ENCODE peak calls at places on chromosomes 5 and 9, in eight cellular contexts. One of them, this sample, is unnamed.

GRCh38 chr5:139668064-139668880 is 20.1 kb downstream of the CXXC5 start:
- DNase-seq in GM23248: peak; percentile 72
- DNase-seq in nephron progenitor cell: no peak
- DNase-seq in stimulated activated CD4-positive, alpha-beta T cell treated with anti-CD3 and anti-CD28 coated beads, Interleukin-15, amount 100 ng/mL, for 24 hours: peak; percentile 52
- DNase-seq in NCI-H1092: no peak
- DNase-seq in Right ventricle myocardium inferior: no peak
- DNase-seq in AG10803: peak; percentile 54
- DNase-seq in hippocampal formation: no peak
- DNase-seq in this sample: peak; percentile 78

GRCh38 chr5:145531038-145531734 is 304.0 kb downstream of the PRELID2 start:
- DNase-seq in hippocampal formation: no peak
- DNase-seq in GM23248: peak; percentile 56
- DNase-seq in AG10803: peak; percentile 72
- DNase-seq in NCI-H1092: no peak
- DNase-seq in stimulated activated CD4-positive, alpha-beta T cell treated with anti-CD3 and anti-CD28 coated beads, Interleukin-15, amount 100 ng/mL, for 24 hours: no peak
- DNase-seq in nephron progenitor cell: no peak
- DNase-seq in Right ventricle myocardium inferior: no peak
- DNase-seq in this sample: no peak

GRCh38 chr5:56569576-56569975 is 245.8 kb upstream of the MAP3K1 start:
- DNase-seq in Right ventricle myocardium inferior: no peak
- DNase-seq in nephron progenitor cell: no peak
- DNase-seq in hippocampal formation: no peak
- DNase-seq in NCI-H1092: no peak
- DNase-seq in AG10803: peak; percentile 63
- DNase-seq in GM23248: peak; percentile 59
- DNase-seq in stimulated activated CD4-positive, alpha-beta T cell treated with anti-CD3 and anti-CD28 coated beads, Interleukin-15, amount 100 ng/mL, for 24 hours: no peak
- DNase-seq in this sample: no peak

GRCh38 chr5:99949969-99950524 is 585.1 kb upstream of the FAM174A start:
- DNase-seq in hippocampal formation: no peak
- DNase-seq in Right ventricle myocardium inferior: no peak
- DNase-seq in nephron progenitor cell: no peak
- DNase-seq in stimulated activated CD4-positive, alpha-beta T cell treated with anti-CD3 and anti-CD28 coated beads, Interleukin-15, amount 100 ng/mL, for 24 hours: no peak
- DNase-seq in AG10803: no peak
- DNase-seq in NCI-H1092: no peak
- DNase-seq in GM23248: no peak
- DNase-seq in this sample: no peak

GRCh38 chr5:53011233-53011632 is 22.1 kb downstream of the ITGA2 start:
- DNase-seq in nephron progenitor cell: no peak
- DNase-seq in stimulated activated CD4-positive, alpha-beta T cell treated with anti-CD3 and anti-CD28 coated beads, Interleukin-15, amount 100 ng/mL, for 24 hours: no peak
- DNase-seq in hippocampal formation: no peak
- DNase-seq in Right ventricle myocardium inferior: no peak
- DNase-seq in NCI-H1092: no peak
- DNase-seq in AG10803: no peak
- DNase-seq in GM23248: no peak
- DNase-seq in this sample: no peak

GRCh38 chr5:157511656-157512644 is 51.9 kb downstream of the NIPAL4 start:
- DNase-seq in AG10803: peak; percentile 98
- DNase-seq in stimulated activated CD4-positive, alpha-beta T cell treated with anti-CD3 and anti-CD28 coated beads, Interleukin-15, amount 100 ng/mL, for 24 hours: peak; percentile 62
- DNase-seq in GM23248: peak; percentile 99
- DNase-seq in Right ventricle myocardium inferior: peak; percentile 95
- DNase-seq in NCI-H1092: no peak
- DNase-seq in hippocampal formation: peak; percentile 38
- DNase-seq in nephron progenitor cell: no peak
- DNase-seq in this sample: no peak

GRCh38 chr5:160545832-160546231 is 124.2 kb downstream of the PTTG1 start:
- DNase-seq in NCI-H1092: no peak
- DNase-seq in hippocampal formation: no peak
- DNase-seq in GM23248: no peak
- DNase-seq in stimulated activated CD4-positive, alpha-beta T cell treated with anti-CD3 and anti-CD28 coated beads, Interleukin-15, amount 100 ng/mL, for 24 hours: no peak
- DNase-seq in Right ventricle myocardium inferior: no peak
- DNase-seq in AG10803: no peak
- DNase-seq in nephron progenitor cell: no peak
- DNase-seq in this sample: no peak

GRCh38 chr5:129378961-129379360 is 81.1 kb upstream of the ADAMTS19 start:
- DNase-seq in hippocampal formation: no peak
- DNase-seq in Right ventricle myocardium inferior: no peak
- DNase-seq in nephron progenitor cell: no peak
- DNase-seq in GM23248: no peak
- DNase-seq in NCI-H1092: no peak
- DNase-seq in stimulated activated CD4-positive, alpha-beta T cell treated with anti-CD3 and anti-CD28 coated beads, Interleukin-15, amount 100 ng/mL, for 24 hours: no peak
- DNase-seq in AG10803: no peak
- DNase-seq in this sample: no peak

GRCh38 chr9:95085861-95086563 is 231.5 kb downstream of the FANCC start:
- DNase-seq in stimulated activated CD4-positive, alpha-beta T cell treated with anti-CD3 and anti-CD28 coated beads, Interleukin-15, amount 100 ng/mL, for 24 hours: no peak
- DNase-seq in hippocampal formation: no peak
- DNase-seq in Right ventricle myocardium inferior: no peak
- DNase-seq in AG10803: no peak
- DNase-seq in NCI-H1092: no peak
- DNase-seq in nephron progenitor cell: no peak
- DNase-seq in GM23248: no peak
- DNase-seq in this sample: no peak

GRCh38 chr5:37773809-37774208 is 66.0 kb downstream of the GDNF start:
- DNase-seq in stimulated activated CD4-positive, alpha-beta T cell treated with anti-CD3 and anti-CD28 coated beads, Interleukin-15, amount 100 ng/mL, for 24 hours: no peak
- DNase-seq in AG10803: no peak
- DNase-seq in GM23248: no peak
- DNase-seq in hippocampal formation: no peak
- DNase-seq in NCI-H1092: no peak
- DNase-seq in Right ventricle myocardium inferior: no peak
- DNase-seq in nephron progenitor cell: no peak
- DNase-seq in this sample: no peak

GRCh38 chr5:55218966-55219365 is 8.1 kb downstream of the MCIDAS start:
- DNase-seq in AG10803: no peak
- DNase-seq in stimulated activated CD4-positive, alpha-beta T cell treated with anti-CD3 and anti-CD28 coated beads, Interleukin-15, amount 100 ng/mL, for 24 hours: no peak
- DNase-seq in GM23248: no peak
- DNase-seq in Right ventricle myocardium inferior: no peak
- DNase-seq in nephron progenitor cell: no peak
- DNase-seq in NCI-H1092: no peak
- DNase-seq in hippocampal formation: no peak
- DNase-seq in this sample: no peak

GRCh38 chr9:6805532-6805931 is 47.8 kb downstream of the KDM4C start:
- DNase-seq in stimulated activated CD4-positive, alpha-beta T cell treated with anti-CD3 and anti-CD28 coated beads, Interleukin-15, amount 100 ng/mL, for 24 hours: no peak
- DNase-seq in hippocampal formation: no peak
- DNase-seq in nephron progenitor cell: no peak
- DNase-seq in Right ventricle myocardium inferior: no peak
- DNase-seq in AG10803: peak; percentile 70
- DNase-seq in GM23248: peak; percentile 80
- DNase-seq in NCI-H1092: no peak
- DNase-seq in this sample: no peak

GRCh38 chr5:35856186-35857003 is at the start of gene IL7R:
- DNase-seq in NCI-H1092: no peak
- DNase-seq in GM23248: peak; percentile 39
- DNase-seq in hippocampal formation: no peak
- DNase-seq in nephron progenitor cell: no peak
- DNase-seq in AG10803: peak; percentile 34
- DNase-seq in stimulated activated CD4-positive, alpha-beta T cell treated with anti-CD3 and anti-CD28 coated beads, Interleukin-15, amount 100 ng/mL, for 24 hours: no peak
- DNase-seq in Right ventricle myocardium inferior: no peak
- DNase-seq in this sample: no peak

GRCh38 chr9:135136481-135136880 is 49.0 kb downstream of the OLFM1 start:
- DNase-seq in GM23248: no peak
- DNase-seq in nephron progenitor cell: no peak
- DNase-seq in hippocampal formation: no peak
- DNase-seq in Right ventricle myocardium inferior: peak; percentile 30
- DNase-seq in AG10803: no peak
- DNase-seq in stimulated activated CD4-positive, alpha-beta T cell treated with anti-CD3 and anti-CD28 coated beads, Interleukin-15, amount 100 ng/mL, for 24 hours: no peak
- DNase-seq in NCI-H1092: no peak
- DNase-seq in this sample: no peak

GRCh38 chr5:149853019-149853648 is 91.5 kb downstream of the PDE6A start:
- DNase-seq in GM23248: peak; percentile 83
- DNase-seq in nephron progenitor cell: peak; percentile 79
- DNase-seq in Right ventricle myocardium inferior: no peak
- DNase-seq in hippocampal formation: peak; percentile 55
- DNase-seq in AG10803: peak; percentile 69
- DNase-seq in stimulated activated CD4-positive, alpha-beta T cell treated with anti-CD3 and anti-CD28 coated beads, Interleukin-15, amount 100 ng/mL, for 24 hours: peak; percentile 63
- DNase-seq in NCI-H1092: no peak
- DNase-seq in this sample: peak; percentile 74

GRCh38 chr9:73054091-73054490 is 97.6 kb upstream of the ANXA1 start:
- DNase-seq in nephron progenitor cell: no peak
- DNase-seq in hippocampal formation: no peak
- DNase-seq in AG10803: no peak
- DNase-seq in Right ventricle myocardium inferior: no peak
- DNase-seq in GM23248: no peak
- DNase-seq in stimulated activated CD4-positive, alpha-beta T cell treated with anti-CD3 and anti-CD28 coated beads, Interleukin-15, amount 100 ng/mL, for 24 hours: no peak
- DNase-seq in NCI-H1092: no peak
- DNase-seq in this sample: no peak

GRCh38 chr5:1282139-1282992 is 12.5 kb downstream of the TERT start:
- DNase-seq in hippocampal formation: no peak
- DNase-seq in NCI-H1092: no peak
- DNase-seq in stimulated activated CD4-positive, alpha-beta T cell treated with anti-CD3 and anti-CD28 coated beads, Interleukin-15, amount 100 ng/mL, for 24 hours: no peak
- DNase-seq in Right ventricle myocardium inferior: no peak
- DNase-seq in nephron progenitor cell: no peak
- DNase-seq in GM23248: no peak
- DNase-seq in AG10803: no peak
- DNase-seq in this sample: no peak

GRCh38 chr5:81633471-81633870 is 117.4 kb downstream of the SSBP2 start:
- DNase-seq in GM23248: no peak
- DNase-seq in NCI-H1092: no peak
- DNase-seq in hippocampal formation: no peak
- DNase-seq in AG10803: no peak
- DNase-seq in nephron progenitor cell: no peak
- DNase-seq in Right ventricle myocardium inferior: no peak
- DNase-seq in stimulated activated CD4-positive, alpha-beta T cell treated with anti-CD3 and anti-CD28 coated beads, Interleukin-15, amount 100 ng/mL, for 24 hours: no peak
- DNase-seq in this sample: no peak

GRCh38 chr9:2469681-2470141 is 151.9 kb upstream of the VLDLR start:
- DNase-seq in NCI-H1092: no peak
- DNase-seq in nephron progenitor cell: peak; percentile 15
- DNase-seq in Right ventricle myocardium inferior: peak; percentile 50
- DNase-seq in GM23248: peak; percentile 37
- DNase-seq in hippocampal formation: no peak
- DNase-seq in AG10803: peak; percentile 45
- DNase-seq in stimulated activated CD4-positive, alpha-beta T cell treated with anti-CD3 and anti-CD28 coated beads, Interleukin-15, amount 100 ng/mL, for 24 hours: peak; percentile 17
- DNase-seq in this sample: peak; percentile 25

GRCh38 chr9:1604942-1605560 is 410.1 kb upstream of the SMARCA2 start:
- DNase-seq in stimulated activated CD4-positive, alpha-beta T cell treated with anti-CD3 and anti-CD28 coated beads, Interleukin-15, amount 100 ng/mL, for 24 hours: no peak
- DNase-seq in nephron progenitor cell: no peak
- DNase-seq in NCI-H1092: no peak
- DNase-seq in AG10803: peak; percentile 18
- DNase-seq in hippocampal formation: no peak
- DNase-seq in Right ventricle myocardium inferior: no peak
- DNase-seq in GM23248: peak; percentile 52
- DNase-seq in this sample: peak; percentile 51

GRCh38 chr9:35423499-35423898 is 66.4 kb upstream of the RUSC2 start:
- DNase-seq in AG10803: no peak
- DNase-seq in hippocampal formation: no peak
- DNase-seq in Right ventricle myocardium inferior: no peak
- DNase-seq in GM23248: peak; percentile 35
- DNase-seq in stimulated activated CD4-positive, alpha-beta T cell treated with anti-CD3 and anti-CD28 coated beads, Interleukin-15, amount 100 ng/mL, for 24 hours: no peak
- DNase-seq in nephron progenitor cell: no peak
- DNase-seq in NCI-H1092: no peak
- DNase-seq in this sample: no peak

GRCh38 chr9:84140535-84141101 is 160.0 kb downstream of the RMI1 start:
- DNase-seq in GM23248: peak; percentile 40
- DNase-seq in nephron progenitor cell: peak; percentile 52
- DNase-seq in stimulated activated CD4-positive, alpha-beta T cell treated with anti-CD3 and anti-CD28 coated beads, Interleukin-15, amount 100 ng/mL, for 24 hours: peak; percentile 21
- DNase-seq in Right ventricle myocardium inferior: peak; percentile 70
- DNase-seq in NCI-H1092: peak; percentile 52
- DNase-seq in hippocampal formation: peak; percentile 21
- DNase-seq in AG10803: no peak
- DNase-seq in this sample: no peak

This sample was measured in GM20000.